ENCODE peak calls at places on chromosome 10, in ten cellular contexts. One of them, this sample, is unnamed.
A peak's percentile ranks its signal among the peaks of the same experiment; 100 is the strongest.

GRCh38 chr10:121683803-121684202 is 85.6 kb upstream of the FGFR2 start:
- DNase-seq in T follicular helper cell: no peak
- DNase-seq in B cell: no peak
- DNase-seq in EH: no peak
- DNase-seq in left ventricle myocardium superior: no peak
- DNase-seq in HS-27A: no peak
- DNase-seq in CD4-positive, CD25-positive, alpha-beta regulatory T cell: no peak
- DNase-seq in stimulated activated CD4-positive, alpha-beta T cell treated with anti-CD3 and anti-CD28 coated beads, Interleukin-2, amount 100 ng/mL, for 48 hours: no peak
- DNase-seq in cardiac septum: no peak
- DNase-seq in HEK293T: no peak
- DNase-seq in this sample: no peak

GRCh38 chr10:2986341-2986933 is 80.9 kb upstream of the PFKP start:
- DNase-seq in stimulated activated CD4-positive, alpha-beta T cell treated with anti-CD3 and anti-CD28 coated beads, Interleukin-2, amount 100 ng/mL, for 48 hours: no peak
- DNase-seq in T follicular helper cell: no peak
- DNase-seq in HEK293T: no peak
- DNase-seq in left ventricle myocardium superior: no peak
- DNase-seq in cardiac septum: no peak
- DNase-seq in EH: no peak
- DNase-seq in B cell: peak; percentile 29
- DNase-seq in CD4-positive, CD25-positive, alpha-beta regulatory T cell: no peak
- DNase-seq in HS-27A: no peak
- DNase-seq in this sample: no peak

GRCh38 chr10:78451592-78451991 is 417.9 kb downstream of the RPS24 start:
- DNase-seq in CD4-positive, CD25-positive, alpha-beta regulatory T cell: no peak
- DNase-seq in stimulated activated CD4-positive, alpha-beta T cell treated with anti-CD3 and anti-CD28 coated beads, Interleukin-2, amount 100 ng/mL, for 48 hours: no peak
- DNase-seq in T follicular helper cell: no peak
- DNase-seq in HS-27A: no peak
- DNase-seq in EH: no peak
- DNase-seq in cardiac septum: peak; percentile 60
- DNase-seq in HEK293T: no peak
- DNase-seq in left ventricle myocardium superior: peak; percentile 49
- DNase-seq in B cell: no peak
- DNase-seq in this sample: no peak

GRCh38 chr10:23522345-23522744 is 83.5 kb downstream of the OTUD1 start:
- DNase-seq in cardiac septum: no peak
- DNase-seq in stimulated activated CD4-positive, alpha-beta T cell treated with anti-CD3 and anti-CD28 coated beads, Interleukin-2, amount 100 ng/mL, for 48 hours: no peak
- DNase-seq in EH: peak; percentile 39
- DNase-seq in CD4-positive, CD25-positive, alpha-beta regulatory T cell: no peak
- DNase-seq in left ventricle myocardium superior: no peak
- DNase-seq in HS-27A: no peak
- DNase-seq in T follicular helper cell: no peak
- DNase-seq in B cell: no peak
- DNase-seq in HEK293T: no peak
- DNase-seq in this sample: no peak

GRCh38 chr10:69758310-69758728 is 43.4 kb upstream of the COL13A1 start:
- DNase-seq in left ventricle myocardium superior: no peak
- DNase-seq in HEK293T: no peak
- DNase-seq in CD4-positive, CD25-positive, alpha-beta regulatory T cell: no peak
- DNase-seq in cardiac septum: no peak
- DNase-seq in EH: no peak
- DNase-seq in T follicular helper cell: no peak
- DNase-seq in stimulated activated CD4-positive, alpha-beta T cell treated with anti-CD3 and anti-CD28 coated beads, Interleukin-2, amount 100 ng/mL, for 48 hours: no peak
- DNase-seq in B cell: no peak
- DNase-seq in HS-27A: no peak
- DNase-seq in this sample: no peak

GRCh38 chr10:130659528-130659927 is 523.3 kb downstream of the GLRX3 start:
- DNase-seq in EH: no peak
- DNase-seq in stimulated activated CD4-positive, alpha-beta T cell treated with anti-CD3 and anti-CD28 coated beads, Interleukin-2, amount 100 ng/mL, for 48 hours: no peak
- DNase-seq in HEK293T: no peak
- DNase-seq in B cell: no peak
- DNase-seq in left ventricle myocardium superior: no peak
- DNase-seq in T follicular helper cell: no peak
- DNase-seq in CD4-positive, CD25-positive, alpha-beta regulatory T cell: no peak
- DNase-seq in cardiac septum: no peak
- DNase-seq in HS-27A: no peak
- DNase-seq in this sample: no peak

GRCh38 chr10:131554821-131555220 is 243.3 kb upstream of the TCERG1L start:
- DNase-seq in stimulated activated CD4-positive, alpha-beta T cell treated with anti-CD3 and anti-CD28 coated beads, Interleukin-2, amount 100 ng/mL, for 48 hours: no peak
- DNase-seq in CD4-positive, CD25-positive, alpha-beta regulatory T cell: no peak
- DNase-seq in HS-27A: no peak
- DNase-seq in B cell: no peak
- DNase-seq in T follicular helper cell: no peak
- DNase-seq in cardiac septum: no peak
- DNase-seq in left ventricle myocardium superior: no peak
- DNase-seq in HEK293T: no peak
- DNase-seq in EH: no peak
- DNase-seq in this sample: no peak

GRCh38 chr10:100847440-100847839 is 65.3 kb upstream of the SLF2 start:
- DNase-seq in CD4-positive, CD25-positive, alpha-beta regulatory T cell: no peak
- DNase-seq in stimulated activated CD4-positive, alpha-beta T cell treated with anti-CD3 and anti-CD28 coated beads, Interleukin-2, amount 100 ng/mL, for 48 hours: peak; percentile 59
- DNase-seq in cardiac septum: no peak
- DNase-seq in left ventricle myocardium superior: no peak
- DNase-seq in HS-27A: no peak
- DNase-seq in B cell: no peak
- DNase-seq in T follicular helper cell: no peak
- DNase-seq in HEK293T: no peak
- DNase-seq in EH: peak; percentile 22
- DNase-seq in this sample: no peak

GRCh38 chr10:72862957-72863356 is 30.6 kb upstream of the OIT3 start:
- DNase-seq in T follicular helper cell: no peak
- DNase-seq in EH: no peak
- DNase-seq in stimulated activated CD4-positive, alpha-beta T cell treated with anti-CD3 and anti-CD28 coated beads, Interleukin-2, amount 100 ng/mL, for 48 hours: no peak
- DNase-seq in HEK293T: no peak
- DNase-seq in B cell: no peak
- DNase-seq in HS-27A: no peak
- DNase-seq in left ventricle myocardium superior: no peak
- DNase-seq in cardiac septum: no peak
- DNase-seq in CD4-positive, CD25-positive, alpha-beta regulatory T cell: no peak
- DNase-seq in this sample: no peak

GRCh38 chr10:88995156-88995876 is 4.7 kb downstream of the FAS start:
- DNase-seq in CD4-positive, CD25-positive, alpha-beta regulatory T cell: no peak
- DNase-seq in HS-27A: no peak
- DNase-seq in T follicular helper cell: no peak
- DNase-seq in stimulated activated CD4-positive, alpha-beta T cell treated with anti-CD3 and anti-CD28 coated beads, Interleukin-2, amount 100 ng/mL, for 48 hours: no peak
- DNase-seq in HEK293T: no peak
- DNase-seq in cardiac septum: no peak
- DNase-seq in EH: no peak
- DNase-seq in left ventricle myocardium superior: no peak
- DNase-seq in B cell: no peak
- DNase-seq in this sample: no peak

GRCh38 chr10:97640868-97641811 is 669 bp downstream of the PI4K2A start:
- DNase-seq in left ventricle myocardium superior: peak; percentile 42
- DNase-seq in T follicular helper cell: no peak
- DNase-seq in stimulated activated CD4-positive, alpha-beta T cell treated with anti-CD3 and anti-CD28 coated beads, Interleukin-2, amount 100 ng/mL, for 48 hours: no peak
- DNase-seq in CD4-positive, CD25-positive, alpha-beta regulatory T cell: peak; percentile 7
- DNase-seq in EH: peak; percentile 67
- DNase-seq in HEK293T: peak; percentile 54
- DNase-seq in HS-27A: no peak
- DNase-seq in B cell: peak; percentile 56
- DNase-seq in cardiac septum: no peak
- DNase-seq in this sample: no peak

GRCh38 chr10:103679096-103679790 is 176.1 kb downstream of the SH3PXD2A start:
- DNase-seq in T follicular helper cell: no peak
- DNase-seq in stimulated activated CD4-positive, alpha-beta T cell treated with anti-CD3 and anti-CD28 coated beads, Interleukin-2, amount 100 ng/mL, for 48 hours: no peak
- DNase-seq in EH: no peak
- DNase-seq in left ventricle myocardium superior: peak; percentile 21
- DNase-seq in cardiac septum: no peak
- DNase-seq in B cell: no peak
- DNase-seq in HEK293T: no peak
- DNase-seq in CD4-positive, CD25-positive, alpha-beta regulatory T cell: no peak
- DNase-seq in HS-27A: no peak
- DNase-seq in this sample: peak; percentile 83

GRCh38 chr10:60549686-60550085 is 160.0 kb upstream of the ANK3 start:
- DNase-seq in EH: peak; percentile 3
- DNase-seq in cardiac septum: no peak
- DNase-seq in HS-27A: no peak
- DNase-seq in T follicular helper cell: no peak
- DNase-seq in left ventricle myocardium superior: no peak
- DNase-seq in stimulated activated CD4-positive, alpha-beta T cell treated with anti-CD3 and anti-CD28 coated beads, Interleukin-2, amount 100 ng/mL, for 48 hours: no peak
- DNase-seq in HEK293T: peak; percentile 16
- DNase-seq in B cell: no peak
- DNase-seq in CD4-positive, CD25-positive, alpha-beta regulatory T cell: no peak
- DNase-seq in this sample: no peak

GRCh38 chr10:114393886-114394285 is 10.4 kb downstream of the AFAP1L2 start:
- DNase-seq in cardiac septum: no peak
- DNase-seq in B cell: no peak
- DNase-seq in HEK293T: no peak
- DNase-seq in EH: no peak
- DNase-seq in HS-27A: no peak
- DNase-seq in stimulated activated CD4-positive, alpha-beta T cell treated with anti-CD3 and anti-CD28 coated beads, Interleukin-2, amount 100 ng/mL, for 48 hours: no peak
- DNase-seq in CD4-positive, CD25-positive, alpha-beta regulatory T cell: no peak
- DNase-seq in T follicular helper cell: no peak
- DNase-seq in left ventricle myocardium superior: no peak
- DNase-seq in this sample: no peak

GRCh38 chr10:22682237-22683192 is 31.9 kb downstream of the PIP4K2A start:
- DNase-seq in left ventricle myocardium superior: no peak
- DNase-seq in cardiac septum: no peak
- DNase-seq in T follicular helper cell: peak; percentile 43
- DNase-seq in EH: peak; percentile 23
- DNase-seq in HEK293T: no peak
- DNase-seq in CD4-positive, CD25-positive, alpha-beta regulatory T cell: peak; percentile 31
- DNase-seq in B cell: no peak
- DNase-seq in HS-27A: no peak
- DNase-seq in stimulated activated CD4-positive, alpha-beta T cell treated with anti-CD3 and anti-CD28 coated beads, Interleukin-2, amount 100 ng/mL, for 48 hours: no peak
- DNase-seq in this sample: no peak

GRCh38 chr10:1664565-1664964 is 72.8 kb downstream of the ADARB2 start:
- DNase-seq in B cell: no peak
- DNase-seq in HEK293T: no peak
- DNase-seq in CD4-positive, CD25-positive, alpha-beta regulatory T cell: no peak
- DNase-seq in EH: no peak
- DNase-seq in T follicular helper cell: no peak
- DNase-seq in cardiac septum: no peak
- DNase-seq in stimulated activated CD4-positive, alpha-beta T cell treated with anti-CD3 and anti-CD28 coated beads, Interleukin-2, amount 100 ng/mL, for 48 hours: no peak
- DNase-seq in HS-27A: no peak
- DNase-seq in left ventricle myocardium superior: no peak
- DNase-seq in this sample: no peak

GRCh38 chr10:34526758-34527730 is 288.1 kb downstream of the PARD3 start:
- DNase-seq in left ventricle myocardium superior: no peak
- DNase-seq in EH: peak; percentile 99
- DNase-seq in HEK293T: no peak
- DNase-seq in T follicular helper cell: no peak
- DNase-seq in CD4-positive, CD25-positive, alpha-beta regulatory T cell: no peak
- DNase-seq in stimulated activated CD4-positive, alpha-beta T cell treated with anti-CD3 and anti-CD28 coated beads, Interleukin-2, amount 100 ng/mL, for 48 hours: no peak
- DNase-seq in cardiac septum: no peak
- DNase-seq in B cell: no peak
- DNase-seq in HS-27A: peak; percentile 64
- DNase-seq in this sample: no peak

GRCh38 chr10:42952358-42952757 is 124.5 kb upstream of the RET start:
- DNase-seq in T follicular helper cell: no peak
- DNase-seq in stimulated activated CD4-positive, alpha-beta T cell treated with anti-CD3 and anti-CD28 coated beads, Interleukin-2, amount 100 ng/mL, for 48 hours: no peak
- DNase-seq in HEK293T: peak; percentile 39
- DNase-seq in cardiac septum: peak; percentile 77
- DNase-seq in HS-27A: no peak
- DNase-seq in CD4-positive, CD25-positive, alpha-beta regulatory T cell: no peak
- DNase-seq in EH: peak; percentile 39
- DNase-seq in left ventricle myocardium superior: peak; percentile 75
- DNase-seq in B cell: no peak
- DNase-seq in this sample: no peak

GRCh38 chr10:44243851-44244502 is 140.9 kb downstream of the CXCL12 start:
- DNase-seq in left ventricle myocardium superior: no peak
- DNase-seq in HS-27A: no peak
- DNase-seq in EH: no peak
- DNase-seq in B cell: no peak
- DNase-seq in T follicular helper cell: no peak
- DNase-seq in stimulated activated CD4-positive, alpha-beta T cell treated with anti-CD3 and anti-CD28 coated beads, Interleukin-2, amount 100 ng/mL, for 48 hours: no peak
- DNase-seq in cardiac septum: no peak
- DNase-seq in CD4-positive, CD25-positive, alpha-beta regulatory T cell: no peak
- DNase-seq in HEK293T: no peak
- DNase-seq in this sample: no peak

GRCh38 chr10:124058346-124059003 is 34.9 kb downstream of the CHST15 start:
- DNase-seq in cardiac septum: no peak
- DNase-seq in HS-27A: no peak
- DNase-seq in left ventricle myocardium superior: no peak
- DNase-seq in stimulated activated CD4-positive, alpha-beta T cell treated with anti-CD3 and anti-CD28 coated beads, Interleukin-2, amount 100 ng/mL, for 48 hours: no peak
- DNase-seq in CD4-positive, CD25-positive, alpha-beta regulatory T cell: no peak
- DNase-seq in EH: peak; percentile 31
- DNase-seq in HEK293T: no peak
- DNase-seq in T follicular helper cell: no peak
- DNase-seq in B cell: no peak
- DNase-seq in this sample: no peak

GRCh38 chr10:81961451-81962184 is 86.6 kb downstream of the NRG3 start:
- DNase-seq in HS-27A: no peak
- DNase-seq in cardiac septum: no peak
- DNase-seq in B cell: no peak
- DNase-seq in EH: no peak
- DNase-seq in CD4-positive, CD25-positive, alpha-beta regulatory T cell: no peak
- DNase-seq in T follicular helper cell: no peak
- DNase-seq in left ventricle myocardium superior: no peak
- DNase-seq in stimulated activated CD4-positive, alpha-beta T cell treated with anti-CD3 and anti-CD28 coated beads, Interleukin-2, amount 100 ng/mL, for 48 hours: no peak
- DNase-seq in HEK293T: no peak
- DNase-seq in this sample: no peak

GRCh38 chr10:71144824-71145223 is 67.5 kb upstream of the UNC5B start:
- DNase-seq in cardiac septum: no peak
- DNase-seq in CD4-positive, CD25-positive, alpha-beta regulatory T cell: no peak
- DNase-seq in T follicular helper cell: no peak
- DNase-seq in HEK293T: no peak
- DNase-seq in HS-27A: no peak
- DNase-seq in B cell: no peak
- DNase-seq in EH: no peak
- DNase-seq in left ventricle myocardium superior: no peak
- DNase-seq in stimulated activated CD4-positive, alpha-beta T cell treated with anti-CD3 and anti-CD28 coated beads, Interleukin-2, amount 100 ng/mL, for 48 hours: no peak
- DNase-seq in this sample: no peak

GRCh38 chr10:45532501-45532900 is 140.1 kb downstream of the ZFAND4 start:
- DNase-seq in CD4-positive, CD25-positive, alpha-beta regulatory T cell: no peak
- DNase-seq in left ventricle myocardium superior: no peak
- DNase-seq in HS-27A: no peak
- DNase-seq in EH: peak; percentile 1
- DNase-seq in B cell: no peak
- DNase-seq in HEK293T: no peak
- DNase-seq in T follicular helper cell: no peak
- DNase-seq in stimulated activated CD4-positive, alpha-beta T cell treated with anti-CD3 and anti-CD28 coated beads, Interleukin-2, amount 100 ng/mL, for 48 hours: no peak
- DNase-seq in cardiac septum: no peak
- DNase-seq in this sample: no peak

GRCh38 chr10:78511324-78512204 is 477.9 kb downstream of the RPS24 start:
- DNase-seq in EH: peak; percentile 79
- DNase-seq in stimulated activated CD4-positive, alpha-beta T cell treated with anti-CD3 and anti-CD28 coated beads, Interleukin-2, amount 100 ng/mL, for 48 hours: no peak
- DNase-seq in left ventricle myocardium superior: no peak
- DNase-seq in CD4-positive, CD25-positive, alpha-beta regulatory T cell: no peak
- DNase-seq in T follicular helper cell: no peak
- DNase-seq in HS-27A: no peak
- DNase-seq in HEK293T: no peak
- DNase-seq in cardiac septum: no peak
- DNase-seq in B cell: no peak
- DNase-seq in this sample: no peak

GRCh38 chr10:17665742-17666141 is 21.8 kb downstream of the STAM start:
- DNase-seq in T follicular helper cell: no peak
- DNase-seq in HEK293T: no peak
- DNase-seq in CD4-positive, CD25-positive, alpha-beta regulatory T cell: no peak
- DNase-seq in EH: peak; percentile 89
- DNase-seq in stimulated activated CD4-positive, alpha-beta T cell treated with anti-CD3 and anti-CD28 coated beads, Interleukin-2, amount 100 ng/mL, for 48 hours: no peak
- DNase-seq in cardiac septum: no peak
- DNase-seq in B cell: no peak
- DNase-seq in left ventricle myocardium superior: no peak
- DNase-seq in HS-27A: peak; percentile 51
- DNase-seq in this sample: no peak

GRCh38 chr10:71084061-71084817 is 128.1 kb upstream of the UNC5B start:
- DNase-seq in CD4-positive, CD25-positive, alpha-beta regulatory T cell: no peak
- DNase-seq in left ventricle myocardium superior: peak; percentile 22
- DNase-seq in T follicular helper cell: no peak
- DNase-seq in B cell: peak; percentile 15
- DNase-seq in HEK293T: no peak
- DNase-seq in EH: no peak
- DNase-seq in stimulated activated CD4-positive, alpha-beta T cell treated with anti-CD3 and anti-CD28 coated beads, Interleukin-2, amount 100 ng/mL, for 48 hours: no peak
- DNase-seq in cardiac septum: peak; percentile 66
- DNase-seq in HS-27A: no peak
- DNase-seq in this sample: no peak

GRCh38 chr10:30967654-30968421 is 63.8 kb downstream of the ZNF438 start:
- DNase-seq in left ventricle myocardium superior: no peak
- DNase-seq in stimulated activated CD4-positive, alpha-beta T cell treated with anti-CD3 and anti-CD28 coated beads, Interleukin-2, amount 100 ng/mL, for 48 hours: no peak
- DNase-seq in CD4-positive, CD25-positive, alpha-beta regulatory T cell: no peak
- DNase-seq in HEK293T: no peak
- DNase-seq in B cell: no peak
- DNase-seq in EH: peak; percentile 17
- DNase-seq in cardiac septum: no peak
- DNase-seq in HS-27A: no peak
- DNase-seq in T follicular helper cell: no peak
- DNase-seq in this sample: no peak

GRCh38 chr10:60480865-60481563 is 91.3 kb upstream of the ANK3 start:
- DNase-seq in CD4-positive, CD25-positive, alpha-beta regulatory T cell: no peak
- DNase-seq in B cell: no peak
- DNase-seq in HS-27A: peak; percentile 69
- DNase-seq in T follicular helper cell: no peak
- DNase-seq in EH: peak; percentile 82
- DNase-seq in HEK293T: no peak
- DNase-seq in left ventricle myocardium superior: no peak
- DNase-seq in stimulated activated CD4-positive, alpha-beta T cell treated with anti-CD3 and anti-CD28 coated beads, Interleukin-2, amount 100 ng/mL, for 48 hours: no peak
- DNase-seq in cardiac septum: no peak
- DNase-seq in this sample: no peak